ENCODE peak calls at places on chromosomes 2 and 18, in six cellular contexts. H is cardiac muscle cell, V is hepatocyte, W is HepG2, X is aorta, D is Panc1. S is an unnamed sample. For H3K4me1 and H3K36me3, the result is how much of the 10 kb centered on the place peaks cover.

GRCh38 chr2:10425656-10426055 is 22.5 kb downstream of the ODC1 start:
- DNase-seq in W (no peak), H (no peak), D (no peak), V (no peak), X (no peak), S (no peak)

GRCh38 chr2:150204449-150204848 is 283.0 kb downstream of the RND3 start:
- DNase-seq in X (no peak), D (no peak), V (peak), W (no peak), H (peak), S (peak)

GRCh38 chr2:213247566-213247965 is 36.7 kb upstream of the SPAG16 start:
- DNase-seq in W (no peak), V (no peak), H (no peak), D (no peak), X (no peak), S (no peak)

GRCh38 chr2:97950329-97951154 is 45.2 kb downstream of the TMEM131 start:
- DNase-seq in V (peak), H (peak), W (no peak), D (no peak), X (no peak), S (peak)

GRCh38 chr2:96205888-96206287 is 2.7 kb downstream of the STARD7 start:
- DNase-seq in D (no peak), X (no peak), W (no peak), V (no peak), H (peak), S (peak)

GRCh38 chr2:109168080-109168479 is 39.1 kb downstream of the SH3RF3 start:
- DNase-seq in D (no peak), V (no peak), W (no peak), X (no peak), H (peak), S (peak)

GRCh38 chr2:176768185-176768584 is 444.4 kb upstream of the HNRNPA3 start:
- DNase-seq in D (no peak), W (no peak), H (no peak), X (no peak), V (no peak), S (no peak)

GRCh38 chr18:8261651-8262091 is 347.6 kb upstream of the RAB12 start:
- DNase-seq in V (no peak), D (no peak), X (no peak), W (no peak), H (no peak), S (no peak)

GRCh38 chr2:63788070-63788469 is 53.6 kb upstream of the UGP2 start:
- DNase-seq in X (no peak), D (no peak), V (peak), W (no peak), H (peak), S (peak)

GRCh38 chr2:14634885-14635871 is 2.7 kb downstream of the LRATD1 start:
- DNase-seq in W (no peak), X (peak), D (no peak), H (peak), V (peak), S (peak)

GRCh38 chr18:5518899-5519371 is 24.9 kb downstream of the EPB41L3 start:
- DNase-seq in W (no peak), H (peak), D (no peak), V (peak), X (no peak), S (peak)

GRCh38 chr2:98454073-98454472 is 9.4 kb downstream of the INPP4A start:
- DNase-seq in X (no peak), D (no peak), V (no peak), W (no peak), H (no peak), S (no peak)

GRCh38 chr18:27778441-27778840 is 398.5 kb downstream of the CDH2 start:
- DNase-seq in W (no peak), X (no peak), D (no peak), V (peak), H (peak), S (peak)

GRCh38 chr2:201996006-201996405 is 37.6 kb upstream of the FZD7 start:
- DNase-seq in X (no peak), D (no peak), V (no peak), W (no peak), H (no peak), S (no peak)

GRCh38 chr2:44100351-44100750 is 68.3 kb upstream of the PPM1B start:
- DNase-seq in V (peak), H (peak), X (peak), W (peak), D (no peak), S (peak)

GRCh38 chr2:70121627-70122372 is 34.5 kb downstream of the PCBP1 start:
- DNase-seq in X (no peak), W (peak), H (no peak), D (no peak), V (no peak), S (no peak)

GRCh38 chr18:55152801-55153200 is 193.5 kb upstream of the CCDC68 start:
- DNase-seq in X (no peak), W (no peak), D (no peak), H (peak), V (no peak), S (peak)

GRCh38 chr2:221501210-221501882 is 70.8 kb downstream of the EPHA4 start:
- DNase-seq in D (no peak), W (no peak), V (no peak), H (peak), X (no peak), S (peak)

GRCh38 chr2:215437614-215438013 is 1.7 kb upstream of the FN1 start:
- DNase-seq in V (no peak), H (peak), W (no peak), D (no peak), X (no peak), S (peak)

GRCh38 chr2:218878486-218878885 is 2.2 kb upstream of the WNT10A start:
- DNase-seq in D (no peak), X (peak), V (no peak), W (no peak), H (no peak), S (no peak)

GRCh38 chr2:201971516-201972228 is 62.0 kb upstream of the FZD7 start:
- DNase-seq in V (no peak), H (peak), W (no peak), X (no peak), D (no peak), S (peak)

GRCh38 chr2:159118859-159119510 is 150.5 kb downstream of the TANC1 start:
- DNase-seq in X (no peak), W (no peak), D (no peak), V (no peak), H (no peak), S (no peak)

GRCh38 chr2:95121495-95122196 is at the start of gene MRPS5:
- DNase-seq in H (peak), W (peak), V (peak), D (no peak), X (peak), S (peak)

GRCh38 chr18:76699923-76700322 is 122.4 kb upstream of the ZNF236 start:
- DNase-seq in X (no peak), D (no peak), H (peak), V (no peak), W (no peak), S (no peak)

GRCh38 chr2:12488365-12488972 is 228.3 kb upstream of the TRIB2 start:
- DNase-seq in D (no peak), H (no peak), W (no peak), X (no peak), V (no peak), S (no peak)

GRCh38 chr18:3950668-3951413 is 500.9 kb downstream of the TGIF1 start:
- DNase-seq in D (no peak), H (no peak), V (no peak), W (no peak), X (no peak), S (no peak)

GRCh38 chr2:67938053-67938452 is 124.8 kb downstream of the C1D start:
- DNase-seq in D (no peak), V (no peak), W (no peak), X (no peak), H (no peak), S (no peak)

GRCh38 chr2:132577693-132578092 is 92.3 kb downstream of the LYPD1 start:
- DNase-seq in D (no peak), V (no peak), X (no peak), H (no peak), W (no peak), S (no peak)

GRCh38 chr2:191714925-191715324 is 37.0 kb downstream of the NABP1 start:
- DNase-seq in V (no peak), W (no peak), D (no peak), X (no peak), H (no peak), S (no peak)

GRCh38 chr18:6795307-6795706 is 65.8 kb downstream of the ARHGAP28 start:
- DNase-seq in X (no peak), D (no peak), H (peak), W (no peak), V (peak), S (peak)

GRCh38 chr2:102251042-102251848 is 60.1 kb upstream of the IL1RL1 start:
- DNase-seq in D (no peak), V (peak), H (peak), X (peak), W (peak), S (peak)

GRCh38 chr18:24567199-24567598 is 106.8 kb downstream of the HRH4 start:
- DNase-seq in H (peak), X (no peak), V (no peak), D (no peak), W (no peak), S (no peak)

GRCh38 chr2:160033732-160034392 is 28.6 kb downstream of the PLA2R1 start:
- DNase-seq in W (no peak), H (peak), V (no peak), D (peak), X (no peak), S (peak)

GRCh38 chr18:44079602-44080001 is 601.1 kb upstream of the SETBP1 start:
- DNase-seq in W (peak), D (no peak), H (peak), V (peak), X (no peak), S (peak)

GRCh38 chr2:626491-627339 is 50.5 kb downstream of the TMEM18 start:
- DNase-seq in X (no peak), W (no peak), H (no peak), D (no peak), V (no peak), S (no peak)

GRCh38 chr18:77133920-77134496 is 1.4 kb upstream of the MBP start:
- DNase-seq in W (peak), X (peak), V (no peak), D (no peak), H (no peak), S (no peak)

GRCh38 chr18:38545071-38545470 is 979.5 kb upstream of the CELF4 start:
- DNase-seq in W (peak), V (peak), H (peak), X (no peak), D (no peak), S (no peak)

GRCh38 chr2:140457483-140457882 is 1673.3 kb downstream of the LRP1B start:
- DNase-seq in D (no peak), V (no peak), H (no peak), W (no peak), X (no peak), S (peak)

GRCh38 chr2:181682026-181682789 is 1.9 kb upstream of the NEUROD1 start:
- DNase-seq in X (no peak), V (no peak), W (no peak), D (no peak), H (no peak), S (no peak)

GRCh38 chr2:181680937-181681811 is 857 bp upstream of the NEUROD1 start:
- DNase-seq in X (no peak), H (no peak), W (no peak), D (no peak), V (no peak), S (no peak)

GRCh38 chr2:181684454-181685149 is 4.3 kb upstream of the NEUROD1 start:
- DNase-seq in H (no peak), D (no peak), X (no peak), V (no peak), W (no peak), S (no peak)

GRCh38 chr2:181683518-181684453 is 3.5 kb upstream of the NEUROD1 start:
- DNase-seq in V (peak), X (no peak), D (no peak), H (peak), W (no peak), S (peak)

GRCh38 chr2:181682795-181683517 is 2.6 kb upstream of the NEUROD1 start:
- DNase-seq in D (no peak), H (no peak), X (no peak), W (no peak), V (no peak), S (no peak)
- H3K4me3 ChIP-seq in D (peak), H (peak), X (no peak), W (no peak), V (no peak), S (peak)

GRCh38 chr2:197196737-197197136 is 113.8 kb downstream of the ANKRD44 start:
- DNase-seq in X (no peak), V (no peak), H (no peak), W (no peak), D (no peak), S (no peak)
- H3K4me1 ChIP-seq in X (under half), V (under half), H (under half), W (under half), D (under half), S (under half)

GRCh38 chr2:182999348-183000028 is 38.8 kb downstream of the NCKAP1 start:
- DNase-seq in D (no peak), V (no peak), X (no peak), W (no peak), H (no peak), S (no peak)

GRCh38 chr2:182994228-182994912 is 43.9 kb downstream of the NCKAP1 start:
- DNase-seq in W (no peak), V (no peak), H (no peak), X (no peak), D (no peak), S (no peak)
- H3K36me3 ChIP-seq in W (half or more), V (under half), H (under half), X (under half), D (under half), S (half or more)

GRCh38 chr18:31685097-31686082 is 1.0 kb upstream of the B4GALT6 start:
- DNase-seq in X (peak), H (peak), D (no peak), V (peak), W (peak), S (peak)
- H3K4me3 ChIP-seq in X (peak), H (peak), D (peak), V (peak), W (peak), S (peak)

DNA sequence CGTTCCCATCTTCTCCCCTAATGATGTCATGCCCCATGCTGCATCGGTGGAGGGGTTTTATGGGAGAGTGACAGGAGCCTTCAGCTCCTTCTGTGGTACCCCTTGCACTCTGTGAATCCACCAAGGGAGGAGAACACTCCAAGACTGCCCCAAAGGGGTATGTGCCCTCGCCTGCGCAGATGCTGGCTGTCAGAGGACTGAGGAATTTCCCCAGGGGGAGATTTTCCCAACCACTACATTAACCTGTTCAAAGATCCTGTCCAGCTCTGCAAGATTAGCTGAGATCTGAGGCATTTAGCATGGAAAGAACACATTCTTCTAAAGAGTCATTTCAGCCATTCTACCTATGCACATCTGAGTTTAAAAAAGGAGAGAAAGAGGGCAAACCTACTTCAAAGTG is 143.2 kb upstream of the ITGA6 start:
- DNase-seq in V (no peak), W (no peak), D (no peak), H (no peak), X (no peak), S (no peak)
- H3K4me1 ChIP-seq in V (under half), W (under half), D (under half), H (under half), X (under half), S (under half)

DNA sequence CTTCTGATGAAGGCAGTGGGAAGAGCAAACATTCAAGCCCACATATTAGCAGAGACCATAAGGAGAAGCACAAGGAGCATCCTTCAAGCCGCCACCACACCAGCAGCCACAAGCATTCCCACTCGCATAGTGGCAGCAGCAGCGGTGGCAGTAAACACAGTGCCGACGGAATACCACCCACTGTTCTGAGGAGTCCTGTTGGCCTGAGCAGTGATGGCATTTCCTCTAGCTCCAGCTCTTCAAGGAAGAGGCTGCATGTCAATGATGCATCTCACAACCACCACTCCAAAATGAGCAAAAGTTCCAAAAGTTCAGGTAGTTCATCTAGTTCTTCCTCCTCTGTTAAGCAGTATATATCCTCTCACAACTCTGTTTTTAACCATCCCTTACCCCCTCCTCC is 35.4 kb downstream of the CCNT2 start:
- DNase-seq in V (no peak), H (no peak), W (no peak), X (no peak), D (no peak), S (no peak)
- H3K36me3 ChIP-seq in V (under half), H (half or more), W (half or more), X (under half), D (under half), S (half or more)

DNA sequence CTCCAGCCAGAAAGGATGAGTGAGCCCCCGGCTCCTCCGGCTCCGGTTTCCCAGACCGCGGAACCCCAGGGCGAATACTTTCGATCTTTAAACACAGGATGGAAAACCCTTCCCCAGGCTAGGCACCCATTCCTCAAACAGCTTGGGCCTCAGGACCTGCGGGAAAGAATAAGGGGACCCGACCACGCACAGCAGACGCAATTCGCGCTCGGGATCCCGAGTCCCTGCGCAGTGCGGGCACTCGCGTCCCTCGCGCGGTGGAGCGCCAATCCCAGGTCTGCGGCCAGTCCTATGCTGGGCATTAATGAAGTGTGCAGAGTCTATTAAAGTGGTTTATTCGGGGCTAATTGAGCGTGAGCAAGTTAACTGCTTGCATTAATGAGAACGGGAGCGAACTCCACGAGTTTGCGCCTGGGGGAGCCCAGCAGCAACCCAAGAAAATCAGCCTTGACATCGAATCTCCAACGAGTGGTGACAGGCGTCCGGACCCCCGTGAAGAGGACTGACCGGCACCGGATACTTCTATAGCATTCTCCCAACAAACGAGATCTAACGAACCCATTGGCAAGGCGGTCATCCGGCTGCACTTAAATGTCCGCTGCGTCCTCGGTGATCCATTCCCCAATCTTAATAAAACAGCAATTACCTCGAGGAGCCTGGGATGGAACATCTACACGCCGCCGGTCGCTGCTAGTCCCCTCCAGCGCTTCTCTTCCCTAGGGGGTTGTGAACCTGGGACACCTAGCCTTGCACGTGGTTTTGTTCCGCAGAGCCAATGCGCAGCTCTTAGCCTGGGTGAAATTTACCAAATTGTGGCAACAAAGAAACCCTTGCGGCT is 1.7 kb downstream of the OSR1 start:
- DNase-seq in V (no peak), H (no peak), D (no peak), W (no peak), X (no peak), S (peak)
- H3K4me3 ChIP-seq in V (peak), H (peak), D (peak), W (no peak), X (peak), S (peak)

S was measured in adipocyte.